ENCODE peak calls at places on chromosomes 5 and 9, in four cellular contexts. T is psoas muscle, Z is dorsolateral prefrontal cortex, K is heart left ventricle. I is an unnamed sample.

GRCh38 chr5:172380992-172381643 is 73.2 kb downstream of the SH3PXD2B start:
- DNase-seq in T (peak), K (peak), Z (peak), I (peak)

GRCh38 chr5:14147210-14147609 is 4.1 kb downstream of the TRIO start:
- DNase-seq in T (no peak), K (no peak), Z (no peak), I (no peak)

GRCh38 chr5:3349704-3350565 is 245.7 kb upstream of the IRX1 start:
- DNase-seq in Z (no peak), K (no peak), T (no peak), I (no peak)

GRCh38 chr5:82277987-82278710 is at the start of gene RPS23:
- DNase-seq in Z (peak), T (peak), K (peak), I (peak)

GRCh38 chr5:177365845-177366527 is 8.3 kb downstream of the RGS14 start:
- DNase-seq in T (no peak), K (peak), Z (no peak), I (no peak)

GRCh38 chr5:77168884-77169254 is 41.6 kb upstream of the PDE8B start:
- DNase-seq in Z (no peak), K (no peak), T (peak), I (no peak)

GRCh38 chr9:84953797-84954695 is 284.5 kb downstream of the NTRK2 start:
- DNase-seq in K (peak), T (peak), Z (peak), I (peak)

GRCh38 chr5:129216001-129216400 is 121.5 kb downstream of the ISOC1 start:
- DNase-seq in K (peak), Z (no peak), T (no peak), I (no peak)

GRCh38 chr5:134249469-134250379 is 23.9 kb upstream of the PPP2CA start:
- DNase-seq in K (no peak), T (no peak), Z (no peak), I (no peak)

GRCh38 chr5:110086658-110087388 is 397.1 kb downstream of the MAN2A1 start:
- DNase-seq in Z (no peak), K (no peak), T (peak), I (no peak)

GRCh38 chr5:150763023-150763793 is 4.4 kb upstream of the DCTN4 start:
- DNase-seq in K (peak), T (peak), Z (no peak), I (no peak)

GRCh38 chr9:73640971-73641370 is 489.3 kb downstream of the ANXA1 start:
- DNase-seq in Z (no peak), K (no peak), T (no peak), I (no peak)

GRCh38 chr9:98373622-98374021 is 118.2 kb upstream of the TBC1D2 start:
- DNase-seq in Z (no peak), K (no peak), T (no peak), I (no peak)

GRCh38 chr9:105693435-105694275 is 686 bp upstream of the TMEM38B start:
- DNase-seq in Z (no peak), K (no peak), T (no peak), I (no peak)

GRCh38 chr9:136283291-136284235 is 20.3 kb downstream of the CCDC187 start:
- DNase-seq in Z (peak), T (peak), K (peak), I (peak)

GRCh38 chr9:93354451-93354850 is 97.0 kb upstream of the FAM120A start:
- DNase-seq in Z (no peak), K (no peak), T (no peak), I (no peak)

GRCh38 chr5:61167382-61167781 is 5.1 kb upstream of the SMIM15 start:
- DNase-seq in K (no peak), Z (no peak), T (no peak), I (no peak)

GRCh38 chr5:54785729-54786548 is 199.5 kb downstream of the ESM1 start:
- DNase-seq in T (no peak), K (peak), Z (peak), I (peak)

GRCh38 chr9:136898483-136899100 is 12.3 kb downstream of the TRAF2 start:
- DNase-seq in T (no peak), Z (no peak), K (no peak), I (no peak)

GRCh38 chr5:120151181-120151580 is 312.9 kb upstream of the PRR16 start:
- DNase-seq in K (no peak), Z (no peak), T (no peak), I (no peak)

GRCh38 chr5:68289576-68289975 is 74.0 kb downstream of the PIK3R1 start:
- DNase-seq in Z (no peak), T (no peak), K (no peak), I (no peak)
- H3K27ac ChIP-seq in Z (peak), T (peak), K (peak), I (peak)

DNA sequence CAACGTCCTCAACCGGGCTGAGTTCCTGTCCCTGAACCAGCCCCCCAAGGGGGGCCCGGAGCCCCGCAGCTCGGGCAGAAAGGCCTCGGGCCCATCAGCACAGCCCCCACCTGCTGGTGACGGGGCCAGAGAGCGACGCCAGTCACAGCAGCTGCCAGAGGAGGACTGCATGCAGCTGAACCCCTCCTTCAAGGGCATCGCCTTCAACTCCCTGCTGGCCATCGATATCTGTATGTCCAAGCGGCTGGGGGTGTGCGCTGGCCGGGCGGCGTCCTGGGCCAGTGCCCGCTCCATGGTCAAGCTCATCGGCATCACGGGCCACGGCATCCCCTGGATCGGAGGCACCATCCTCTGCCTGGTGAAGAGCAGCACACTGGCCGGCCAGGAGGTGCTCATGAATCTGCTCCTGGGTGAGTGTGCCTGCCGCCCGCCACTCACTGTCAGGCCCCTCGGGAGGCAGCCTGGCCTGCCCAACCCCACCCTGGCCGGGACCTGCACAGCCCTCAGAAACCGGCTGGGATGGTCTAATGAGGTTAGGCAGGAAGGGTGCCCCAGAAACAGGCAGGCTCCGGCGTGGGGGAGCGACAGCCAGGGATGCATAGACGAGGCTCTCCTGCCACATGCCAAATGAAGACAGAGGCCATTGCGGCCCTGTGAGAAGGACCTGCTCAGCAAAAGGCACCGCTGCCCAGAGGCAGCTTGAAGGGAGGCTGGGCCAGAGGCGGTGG is 680 bp downstream of the PLPP7 start:
- DNase-seq in K (no peak), Z (no peak), T (peak), I (no peak)
- H3K4me3 ChIP-seq in K (peak), Z (peak), T (peak), I (peak)

DNA sequence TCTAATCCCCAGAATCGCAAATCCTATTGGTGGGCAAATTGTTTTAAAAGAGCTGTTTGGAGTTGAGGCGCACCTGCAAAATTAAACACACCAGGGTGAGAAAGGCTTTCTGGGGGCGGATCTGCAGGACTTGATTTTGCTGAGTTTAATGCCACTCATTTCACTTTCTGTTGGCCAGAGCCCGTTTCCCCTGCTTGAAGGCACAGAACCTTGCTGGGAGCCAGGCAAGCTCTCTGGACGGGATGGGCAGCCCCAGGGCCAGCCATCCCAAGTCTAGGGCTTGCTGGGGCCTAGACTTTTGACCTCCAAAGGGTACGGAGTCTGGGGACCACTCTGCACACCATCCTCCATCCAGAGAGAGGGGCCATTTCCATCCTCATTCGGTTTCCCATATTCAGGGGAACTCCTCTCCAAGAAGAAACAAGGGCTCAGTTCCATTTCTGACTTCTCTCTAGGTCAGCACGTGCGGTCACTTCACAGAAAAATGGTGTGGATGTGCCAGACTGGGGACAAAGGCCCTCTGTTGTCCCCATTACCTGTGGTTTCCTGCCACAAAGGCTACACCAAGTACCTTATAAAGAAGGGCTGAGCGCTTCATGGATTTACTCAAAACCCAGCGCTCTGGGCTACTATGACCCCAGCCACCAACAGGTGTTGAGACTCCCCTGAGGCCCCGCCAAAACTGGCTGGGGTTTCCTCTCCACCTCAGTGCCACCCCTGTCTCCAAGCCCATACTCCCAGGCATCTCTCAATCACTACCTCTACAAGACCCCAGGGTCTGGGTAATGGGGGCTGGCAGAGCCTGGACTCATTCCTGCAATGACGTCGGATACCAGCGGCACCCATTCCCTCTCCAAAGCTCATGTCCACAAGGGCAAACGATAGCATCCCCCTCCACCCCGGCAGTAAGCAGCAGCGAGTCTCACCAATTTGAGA is 170.0 kb downstream of the AUH start:
- DNase-seq in Z (no peak), T (peak), K (no peak), I (no peak)
- H3K27ac ChIP-seq in Z (peak), T (peak), K (peak), I (peak)

DNA sequence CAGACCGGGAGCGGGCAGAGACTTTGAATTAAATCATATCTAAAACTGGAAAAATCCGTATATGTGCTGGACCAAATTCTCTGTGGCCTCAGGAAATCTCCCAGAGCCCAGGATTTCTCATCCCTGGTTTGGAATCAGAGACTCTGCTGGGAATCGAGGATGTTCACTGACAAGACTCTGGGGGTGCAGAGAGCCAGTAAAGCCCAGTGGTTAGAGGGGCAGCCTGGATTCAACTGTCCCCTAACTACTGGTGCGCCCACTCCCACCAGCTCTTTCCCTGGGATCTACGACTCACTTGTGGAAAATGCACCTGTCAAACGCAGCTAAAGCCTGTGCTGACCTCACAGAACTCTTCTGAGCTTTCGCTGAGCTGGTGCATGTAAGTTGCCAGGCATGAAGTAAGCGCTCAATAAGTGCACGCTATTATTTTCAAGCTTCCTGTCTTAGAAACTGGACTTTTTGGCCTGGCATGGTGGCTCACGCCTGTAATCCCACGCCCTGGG is 20.5 kb upstream of the TOR2A start:
- DNase-seq in T (no peak), K (no peak), Z (no peak), I (no peak)
- H3K4me3 ChIP-seq in T (peak), K (peak), Z (peak), I (peak)

GRCh38 chr9:21995652-21996275 is 1.2 kb downstream of the CDKN2B-AS1 start:
- DNase-seq in K (peak), Z (peak), T (peak), I (peak)

GRCh38 chr9:21993007-21993406 is 1.2 kb downstream of the CDKN2A start:
- DNase-seq in T (no peak), Z (no peak), K (no peak), I (no peak)

GRCh38 chr9:21994996-21995651 is 533 bp downstream of the CDKN2B-AS1 start:
- DNase-seq in K (peak), Z (peak), T (peak), I (peak)

GRCh38 chr9:21994526-21994995 is at the start of gene CDKN2B-AS1:
- DNase-seq in Z (no peak), K (peak), T (peak), I (peak)

DNA sequence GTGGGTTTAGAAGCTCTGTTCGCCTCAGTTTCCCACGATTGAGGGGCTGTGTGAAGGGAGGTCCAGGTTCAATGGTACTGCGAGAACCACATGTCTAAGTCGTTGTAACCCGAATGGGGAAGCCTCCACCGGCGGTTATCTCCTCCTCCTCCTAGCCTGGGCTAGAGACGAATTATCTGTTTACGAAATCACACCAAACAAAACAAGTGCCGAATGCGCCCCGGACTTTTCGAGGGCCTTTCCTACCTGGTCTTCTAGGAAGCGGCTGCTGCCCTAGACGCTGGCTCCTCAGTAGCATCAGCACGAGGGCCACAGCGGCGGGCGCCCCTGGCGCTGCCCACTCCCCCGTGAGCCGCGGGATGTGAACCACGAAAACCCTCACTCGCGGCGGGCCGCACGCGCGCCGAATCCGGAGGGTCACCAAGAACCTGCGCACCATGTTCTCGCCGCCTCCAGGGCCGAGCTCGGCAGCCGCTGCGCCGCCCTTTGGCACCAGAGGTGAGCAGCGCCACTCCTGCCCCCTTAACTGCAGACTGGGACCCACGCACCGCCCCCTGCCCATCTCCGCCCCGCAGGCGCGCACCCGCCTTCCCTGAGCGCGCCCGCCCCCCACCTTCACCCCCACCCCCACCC is at the start of gene CDKN2A:
- DNase-seq in K (peak), Z (no peak), T (peak), I (no peak)
- H3K27ac ChIP-seq in K (peak), Z (peak), T (peak), I (peak)

GRCh38 chr9:99873531-99873930 is 32.9 kb upstream of the STX17 start:
- DNase-seq in T (no peak), K (no peak), Z (no peak), I (no peak)
- H3K4me3 ChIP-seq in T (no peak), K (no peak), Z (no peak), I (no peak)

GRCh38 chr5:154758977-154759376 is 3.8 kb downstream of the LARP1 start:
- DNase-seq in T (no peak), K (no peak), Z (no peak), I (no peak)
- H3K27ac ChIP-seq in T (peak), K (peak), Z (no peak), I (no peak)

I was measured in heart right ventricle.